ENCODE peak calls at places on chromosomes 2 and 18, in six cellular contexts. One of them, this sample, is unnamed.

GRCh38 chr2:58032016-58032750 is 14.4 kb upstream of the VRK2 start:
- DNase-seq in psoas muscle: no peak
- DNase-seq in pancreas: no peak
- DNase-seq in Calu3: no peak
- DNase-seq in coronary artery: no peak
- DNase-seq in body of pancreas: no peak
- DNase-seq in this sample: no peak

GRCh38 chr2:85920810-85921545 is 32.2 kb upstream of the ST3GAL5 start:
- DNase-seq in psoas muscle: no peak
- DNase-seq in pancreas: peak
- DNase-seq in Calu3: no peak
- DNase-seq in coronary artery: no peak
- DNase-seq in body of pancreas: no peak
- DNase-seq in this sample: peak

GRCh38 chr2:104872034-104872865 is 18.3 kb downstream of the POU3F3 start:
- DNase-seq in psoas muscle: no peak
- DNase-seq in pancreas: no peak
- DNase-seq in Calu3: no peak
- DNase-seq in coronary artery: no peak
- DNase-seq in body of pancreas: no peak
- DNase-seq in this sample: no peak

GRCh38 chr2:190767821-190768220 is 112.8 kb upstream of the GLS start:
- DNase-seq in psoas muscle: no peak
- DNase-seq in pancreas: no peak
- DNase-seq in Calu3: no peak
- DNase-seq in coronary artery: no peak
- DNase-seq in body of pancreas: no peak
- DNase-seq in this sample: no peak

GRCh38 chr2:212484563-212485080 is 54.0 kb downstream of the ERBB4 start:
- DNase-seq in psoas muscle: no peak
- DNase-seq in pancreas: no peak
- DNase-seq in Calu3: no peak
- DNase-seq in coronary artery: no peak
- DNase-seq in body of pancreas: no peak
- DNase-seq in this sample: no peak

GRCh38 chr2:70043252-70043875 is 43.9 kb upstream of the PCBP1 start:
- DNase-seq in psoas muscle: no peak
- DNase-seq in pancreas: no peak
- DNase-seq in Calu3: no peak
- DNase-seq in coronary artery: peak
- DNase-seq in body of pancreas: no peak
- DNase-seq in this sample: no peak

GRCh38 chr2:129806317-129806716 is 173.1 kb upstream of the RAB6C start:
- DNase-seq in psoas muscle: no peak
- DNase-seq in pancreas: no peak
- DNase-seq in Calu3: no peak
- DNase-seq in coronary artery: no peak
- DNase-seq in body of pancreas: no peak
- DNase-seq in this sample: no peak

GRCh38 chr2:229300814-229301213 is 29.7 kb upstream of the PID1 start:
- DNase-seq in psoas muscle: no peak
- DNase-seq in pancreas: no peak
- DNase-seq in Calu3: no peak
- DNase-seq in coronary artery: no peak
- DNase-seq in body of pancreas: no peak
- DNase-seq in this sample: no peak

GRCh38 chr2:154623819-154624218 is 74.7 kb upstream of the KCNJ3 start:
- DNase-seq in psoas muscle: no peak
- DNase-seq in pancreas: peak
- DNase-seq in Calu3: peak
- DNase-seq in coronary artery: no peak
- DNase-seq in body of pancreas: peak
- DNase-seq in this sample: peak

GRCh38 chr18:77346446-77346845 is 96.8 kb downstream of the GALR1 start:
- DNase-seq in psoas muscle: no peak
- DNase-seq in pancreas: no peak
- DNase-seq in Calu3: no peak
- DNase-seq in coronary artery: no peak
- DNase-seq in body of pancreas: no peak
- DNase-seq in this sample: no peak

GRCh38 chr18:9683418-9684396 is 24.4 kb upstream of the RAB31 start:
- DNase-seq in psoas muscle: no peak
- DNase-seq in pancreas: no peak
- DNase-seq in Calu3: peak
- DNase-seq in coronary artery: no peak
- DNase-seq in body of pancreas: peak
- DNase-seq in this sample: peak

GRCh38 chr18:58894937-58895336 is 30.3 kb downstream of the ZNF532 start:
- DNase-seq in psoas muscle: no peak
- DNase-seq in pancreas: no peak
- DNase-seq in Calu3: no peak
- DNase-seq in coronary artery: no peak
- DNase-seq in body of pancreas: no peak
- DNase-seq in this sample: no peak

GRCh38 chr2:209426432-209426831 is 2.6 kb downstream of the MAP2 start:
- DNase-seq in psoas muscle: no peak
- DNase-seq in pancreas: no peak
- DNase-seq in Calu3: peak
- DNase-seq in coronary artery: no peak
- DNase-seq in body of pancreas: peak
- DNase-seq in this sample: no peak

GRCh38 chr18:48866028-48866733 is 84.6 kb downstream of the SMAD7 start:
- DNase-seq in psoas muscle: peak
- DNase-seq in pancreas: peak
- DNase-seq in Calu3: no peak
- DNase-seq in coronary artery: no peak
- DNase-seq in body of pancreas: peak
- DNase-seq in this sample: peak

GRCh38 chr2:19538411-19538963 is 180.1 kb upstream of the OSR1 start:
- DNase-seq in psoas muscle: no peak
- DNase-seq in pancreas: no peak
- DNase-seq in Calu3: peak
- DNase-seq in coronary artery: no peak
- DNase-seq in body of pancreas: no peak
- DNase-seq in this sample: peak

GRCh38 chr2:9739508-9739907 is 103.8 kb upstream of the TAF1B start:
- DNase-seq in psoas muscle: peak
- DNase-seq in pancreas: peak
- DNase-seq in Calu3: peak
- DNase-seq in coronary artery: peak
- DNase-seq in body of pancreas: peak
- DNase-seq in this sample: peak

GRCh38 chr18:66951750-66952149 is 347.9 kb upstream of the CDH19 start:
- DNase-seq in psoas muscle: no peak
- DNase-seq in pancreas: no peak
- DNase-seq in Calu3: no peak
- DNase-seq in coronary artery: no peak
- DNase-seq in body of pancreas: no peak
- DNase-seq in this sample: no peak

GRCh38 chr2:36802952-36803351 is 106.4 kb downstream of the VIT start:
- DNase-seq in psoas muscle: no peak
- DNase-seq in pancreas: no peak
- DNase-seq in Calu3: no peak
- DNase-seq in coronary artery: no peak
- DNase-seq in body of pancreas: no peak
- DNase-seq in this sample: no peak

GRCh38 chr2:239393401-239393940 is 7.3 kb downstream of the HDAC4 start:
- DNase-seq in psoas muscle: peak
- DNase-seq in pancreas: no peak
- DNase-seq in Calu3: no peak
- DNase-seq in coronary artery: no peak
- DNase-seq in body of pancreas: peak
- DNase-seq in this sample: peak

GRCh38 chr2:216991563-216991962 is 131.7 kb upstream of the TNP1 start:
- DNase-seq in psoas muscle: peak
- DNase-seq in pancreas: no peak
- DNase-seq in Calu3: no peak
- DNase-seq in coronary artery: no peak
- DNase-seq in body of pancreas: no peak
- DNase-seq in this sample: no peak

GRCh38 chr2:216985658-216986141 is 125.8 kb upstream of the TNP1 start:
- DNase-seq in psoas muscle: no peak
- DNase-seq in pancreas: no peak
- DNase-seq in Calu3: no peak
- DNase-seq in coronary artery: no peak
- DNase-seq in body of pancreas: no peak
- DNase-seq in this sample: no peak

GRCh38 chr2:216987176-216987809 is 127.4 kb upstream of the TNP1 start:
- DNase-seq in psoas muscle: peak
- DNase-seq in pancreas: no peak
- DNase-seq in Calu3: no peak
- DNase-seq in coronary artery: no peak
- DNase-seq in body of pancreas: no peak
- DNase-seq in this sample: no peak

GRCh38 chr2:216992056-216992455 is 132.2 kb upstream of the TNP1 start:
- DNase-seq in psoas muscle: peak
- DNase-seq in pancreas: no peak
- DNase-seq in Calu3: no peak
- DNase-seq in coronary artery: no peak
- DNase-seq in body of pancreas: no peak
- DNase-seq in this sample: peak

GRCh38 chr2:216989335-216990129 is 129.7 kb upstream of the TNP1 start:
- DNase-seq in psoas muscle: no peak
- DNase-seq in pancreas: no peak
- DNase-seq in Calu3: no peak
- DNase-seq in coronary artery: no peak
- DNase-seq in body of pancreas: no peak
- DNase-seq in this sample: no peak
- TF ChIP-seq CTCF in psoas muscle: no peak
- TF ChIP-seq CTCF in pancreas: no peak
- TF ChIP-seq CTCF in Calu3: no peak
- TF ChIP-seq CTCF in coronary artery: no peak
- TF ChIP-seq CTCF in body of pancreas: no peak
- TF ChIP-seq CTCF in this sample: no peak

DNA sequence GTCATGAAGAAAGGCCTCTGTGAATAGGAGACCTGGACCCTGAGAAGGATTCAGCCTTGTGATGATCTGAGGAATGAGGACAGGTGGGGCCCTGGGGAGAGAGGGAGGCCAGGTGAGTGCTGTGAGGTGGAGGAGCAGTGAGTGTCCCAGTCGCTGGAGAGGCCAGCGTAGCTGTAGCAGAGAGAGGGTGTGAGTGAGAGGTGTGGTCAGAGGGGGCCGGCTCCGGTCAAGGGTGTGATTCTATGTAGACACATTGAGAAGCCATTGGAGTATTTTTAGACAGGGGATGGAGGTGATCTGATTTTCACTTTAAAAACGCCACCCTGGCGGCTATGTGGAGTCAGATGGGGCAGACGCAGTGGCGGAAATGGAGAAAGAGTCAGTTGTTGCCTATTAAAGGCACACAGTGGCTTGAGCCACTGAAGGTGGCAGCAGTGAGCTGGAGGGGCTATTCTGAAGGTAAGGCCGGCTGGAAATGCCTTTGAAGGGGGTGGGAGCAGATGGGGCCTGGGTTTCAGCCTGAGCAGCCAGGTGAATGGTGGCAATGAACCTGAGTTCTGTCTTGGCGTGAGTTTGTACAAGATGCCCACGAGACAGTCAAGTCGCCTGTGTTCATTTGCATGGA is 55.6 kb downstream of the GREB1 start:
- DNase-seq in psoas muscle: no peak
- DNase-seq in pancreas: no peak
- DNase-seq in Calu3: no peak
- DNase-seq in coronary artery: no peak
- DNase-seq in body of pancreas: no peak
- DNase-seq in this sample: no peak
- TF ChIP-seq CTCF in psoas muscle: no peak
- TF ChIP-seq CTCF in pancreas: no peak
- TF ChIP-seq CTCF in Calu3: no peak
- TF ChIP-seq CTCF in coronary artery: no peak
- TF ChIP-seq CTCF in body of pancreas: no peak
- TF ChIP-seq CTCF in this sample: no peak

DNA sequence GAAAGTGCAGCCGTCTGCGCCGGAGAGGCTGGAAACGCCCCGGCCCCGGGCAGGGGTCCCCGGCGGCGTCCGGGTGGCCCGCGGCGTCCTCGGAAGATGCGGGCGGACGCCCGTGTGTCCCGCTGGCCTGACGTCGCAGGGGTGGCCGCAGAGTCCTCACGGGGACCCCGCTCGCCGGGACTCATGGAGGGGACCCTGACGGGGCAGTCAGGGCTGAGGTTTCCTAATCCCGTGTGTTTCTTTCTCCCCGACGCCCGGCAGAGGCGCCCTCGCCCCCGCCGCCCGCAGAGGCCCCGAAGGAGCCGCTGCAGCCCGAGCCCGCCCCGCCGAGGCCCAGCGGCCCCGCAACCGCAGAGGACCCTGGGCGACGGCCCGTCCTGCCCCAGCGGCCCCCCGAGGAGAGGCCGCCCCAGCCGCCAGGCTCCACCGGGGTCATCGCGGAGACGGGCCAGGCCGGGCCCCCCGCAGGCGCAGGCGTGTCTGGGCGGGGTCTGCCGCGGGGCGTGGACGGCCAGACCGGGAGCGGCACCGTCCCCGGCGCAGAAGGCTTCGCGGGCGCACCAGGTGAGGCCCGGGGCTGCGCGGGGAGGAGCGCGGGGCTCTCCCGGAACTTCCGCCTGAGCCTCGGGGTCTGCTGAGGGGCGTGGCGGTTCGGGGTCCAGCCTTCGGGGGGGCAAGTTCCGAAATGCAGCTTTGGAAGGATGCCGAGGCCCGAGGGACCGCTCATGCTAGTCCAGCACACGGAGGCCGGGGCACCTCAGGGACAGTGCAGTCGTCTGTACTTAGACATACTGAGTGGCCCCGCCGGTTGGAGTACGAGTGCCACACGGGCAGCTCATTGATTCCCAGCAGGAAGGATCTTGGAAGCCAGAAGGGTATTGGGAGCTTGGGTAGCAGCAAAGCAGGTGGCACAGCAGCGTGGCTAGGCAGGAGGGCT is 60.0 kb downstream of the EMILIN2 start:
- DNase-seq in psoas muscle: peak
- DNase-seq in pancreas: no peak
- DNase-seq in Calu3: peak
- DNase-seq in coronary artery: no peak
- DNase-seq in body of pancreas: peak
- DNase-seq in this sample: peak
- TF ChIP-seq CTCF in psoas muscle: no peak
- TF ChIP-seq CTCF in pancreas: no peak
- TF ChIP-seq CTCF in Calu3: peak
- TF ChIP-seq CTCF in coronary artery: no peak
- TF ChIP-seq CTCF in body of pancreas: no peak
- TF ChIP-seq CTCF in this sample: no peak

GRCh38 chr2:113889471-113890252 is at the start of gene ACTR3:
- DNase-seq in psoas muscle: peak
- DNase-seq in pancreas: peak
- DNase-seq in Calu3: peak
- DNase-seq in coronary artery: peak
- DNase-seq in body of pancreas: peak
- DNase-seq in this sample: peak

GRCh38 chr2:113888641-113889470 is 1.0 kb upstream of the ACTR3 start:
- DNase-seq in psoas muscle: no peak
- DNase-seq in pancreas: peak
- DNase-seq in Calu3: peak
- DNase-seq in coronary artery: no peak
- DNase-seq in body of pancreas: no peak
- DNase-seq in this sample: no peak

GRCh38 chr2:113891265-113891959 is 1.5 kb downstream of the ACTR3 start:
- DNase-seq in psoas muscle: no peak
- DNase-seq in pancreas: no peak
- DNase-seq in Calu3: no peak
- DNase-seq in coronary artery: no peak
- DNase-seq in body of pancreas: no peak
- DNase-seq in this sample: no peak

GRCh38 chr2:113892004-113892740 is 2.3 kb downstream of the ACTR3 start:
- DNase-seq in psoas muscle: no peak
- DNase-seq in pancreas: no peak
- DNase-seq in Calu3: no peak
- DNase-seq in coronary artery: no peak
- DNase-seq in body of pancreas: no peak
- DNase-seq in this sample: no peak

GRCh38 chr2:113890253-113891235 is 655 bp downstream of the ACTR3 start:
- DNase-seq in psoas muscle: peak
- DNase-seq in pancreas: peak
- DNase-seq in Calu3: peak
- DNase-seq in coronary artery: peak
- DNase-seq in body of pancreas: peak
- DNase-seq in this sample: peak
- TF ChIP-seq CTCF in psoas muscle: no peak
- TF ChIP-seq CTCF in pancreas: no peak
- TF ChIP-seq CTCF in Calu3: no peak
- TF ChIP-seq CTCF in coronary artery: no peak
- TF ChIP-seq CTCF in body of pancreas: no peak
- TF ChIP-seq CTCF in this sample: no peak